ENCODE peak calls at places on chromosomes 2 and 18, in ten cellular contexts. R is Peyer's patch, Q is H1, D is astrocyte, A is upper lobe of right lung, C is SJSA1, G is cardiac muscle cell, B is MM.1S, Z is prostate gland, W is breast epithelium. M is an unnamed sample.

GRCh38 chr18:63917831-63918230 is 10.1 kb downstream of the SERPINB10 start:
- DNase-seq in R (no peak), Q (no peak), D (no peak), A (no peak), C (no peak), G (no peak), B (no peak), Z (no peak), W (no peak), M (no peak)

GRCh38 chr2:144374163-144374661 is 145.7 kb downstream of the ZEB2 start:
- DNase-seq in R (no peak), Q (no peak), D (peak; percentile 82), A (no peak), C (no peak), G (no peak), B (no peak), Z (no peak), W (no peak), M (no peak)

GRCh38 chr2:234495801-234496441 is 960 bp downstream of the ARL4C start:
- DNase-seq in R (peak; percentile 36), Q (peak; percentile 73), D (peak; percentile 20), A (peak; percentile 72), C (peak; percentile 54), G (peak; percentile 35), B (no peak), Z (peak; percentile 25), W (peak; percentile 37), M (no peak)

GRCh38 chr2:121213386-121213785 is 71.6 kb downstream of the TFCP2L1 start:
- DNase-seq in R (no peak), Q (no peak), D (no peak), A (no peak), C (no peak), G (no peak), B (no peak), Z (no peak), W (no peak), M (no peak)

GRCh38 chr2:31319391-31320175 is 85.6 kb downstream of the EHD3 start:
- DNase-seq in R (peak; percentile 63), Q (no peak), D (no peak), A (no peak), C (peak; percentile 72), G (no peak), B (peak; percentile 74), Z (peak; percentile 39), W (peak; percentile 31), M (peak; percentile 34)

GRCh38 chr2:88892788-88893187 is 201.3 kb downstream of the RPIA start:
- DNase-seq in R (no peak), Q (no peak), D (no peak), A (no peak), C (no peak), G (no peak), B (no peak), Z (no peak), W (no peak), M (no peak)

GRCh38 chr2:168790226-168790902 is 12.1 kb upstream of the NOSTRIN start:
- DNase-seq in R (no peak), Q (no peak), D (no peak), A (no peak), C (no peak), G (no peak), B (no peak), Z (no peak), W (no peak), M (peak; percentile 53)

GRCh38 chr2:212173771-212174510 is 364.7 kb downstream of the ERBB4 start:
- DNase-seq in R (no peak), Q (no peak), D (no peak), A (no peak), C (no peak), G (no peak), B (no peak), Z (no peak), W (no peak), M (no peak)

GRCh38 chr2:61853086-61853847 is 593 bp downstream of the FAM161A start:
- DNase-seq in R (peak; percentile 65), Q (no peak), D (peak; percentile 25), A (peak; percentile 87), C (peak; percentile 72), G (no peak), B (peak; percentile 65), Z (peak; percentile 68), W (no peak), M (peak; percentile 10)

GRCh38 chr2:152157253-152157652 is 18.3 kb downstream of the STAM2 start:
- DNase-seq in R (no peak), Q (no peak), D (no peak), A (no peak), C (no peak), G (no peak), B (no peak), Z (no peak), W (no peak), M (no peak)

GRCh38 chr2:1483551-1483950 is 70.3 kb downstream of the TPO start:
- DNase-seq in R (no peak), Q (no peak), D (no peak), A (peak; percentile 30), C (no peak), G (no peak), B (no peak), Z (no peak), W (no peak), M (no peak)

GRCh38 chr2:229775614-229776313 is 61.4 kb upstream of the DNER start:
- DNase-seq in R (no peak), Q (no peak), D (no peak), A (no peak), C (no peak), G (no peak), B (peak; percentile 43), Z (no peak), W (no peak), M (peak; percentile 17)

GRCh38 chr2:199057936-199058335 is 399.8 kb downstream of the SATB2 start:
- DNase-seq in R (no peak), Q (no peak), D (peak; percentile 11), A (no peak), C (no peak), G (no peak), B (no peak), Z (no peak), W (no peak), M (no peak)

GRCh38 chr2:220096406-220096805 is 469.0 kb downstream of the SLC4A3 start:
- DNase-seq in R (no peak), Q (no peak), D (peak; percentile 50), A (no peak), C (no peak), G (no peak), B (no peak), Z (no peak), W (no peak), M (no peak)

GRCh38 chr2:207897541-207898353 is 127.6 kb downstream of the PLEKHM3 start:
- DNase-seq in R (no peak), Q (no peak), D (no peak), A (no peak), C (no peak), G (no peak), B (no peak), Z (no peak), W (no peak), M (no peak)

GRCh38 chr2:157264099-157264498 is 6.6 kb downstream of the GALNT5 start:
- DNase-seq in R (no peak), Q (no peak), D (peak; percentile 45), A (no peak), C (no peak), G (no peak), B (no peak), Z (no peak), W (no peak), M (no peak)

GRCh38 chr2:121242175-121242875 is 42.7 kb downstream of the TFCP2L1 start:
- DNase-seq in R (no peak), Q (no peak), D (no peak), A (peak; percentile 23), C (no peak), G (no peak), B (no peak), Z (no peak), W (no peak), M (no peak)

GRCh38 chr2:1743396-1744150 is 742 bp downstream of the PXDN start:
- DNase-seq in R (peak; percentile 5), Q (peak; percentile 71), D (peak; percentile 50), A (peak; percentile 64), C (peak; percentile 67), G (peak; percentile 62), B (no peak), Z (no peak), W (no peak), M (no peak)

GRCh38 chr2:67169417-67170140 is 227.6 kb upstream of the ETAA1 start:
- DNase-seq in R (no peak), Q (no peak), D (peak; percentile 38), A (no peak), C (no peak), G (no peak), B (no peak), Z (no peak), W (no peak), M (no peak)
- H3K4me3 ChIP-seq in R (no peak overlapping the region), Q (no peak overlapping the region), D (no peak overlapping the region), A (no peak overlapping the region), C (no peak overlapping the region), G (no peak overlapping the region), B (no peak overlapping the region), Z (no peak overlapping the region), W (no peak overlapping the region), M (no peak overlapping the region)

DNA sequence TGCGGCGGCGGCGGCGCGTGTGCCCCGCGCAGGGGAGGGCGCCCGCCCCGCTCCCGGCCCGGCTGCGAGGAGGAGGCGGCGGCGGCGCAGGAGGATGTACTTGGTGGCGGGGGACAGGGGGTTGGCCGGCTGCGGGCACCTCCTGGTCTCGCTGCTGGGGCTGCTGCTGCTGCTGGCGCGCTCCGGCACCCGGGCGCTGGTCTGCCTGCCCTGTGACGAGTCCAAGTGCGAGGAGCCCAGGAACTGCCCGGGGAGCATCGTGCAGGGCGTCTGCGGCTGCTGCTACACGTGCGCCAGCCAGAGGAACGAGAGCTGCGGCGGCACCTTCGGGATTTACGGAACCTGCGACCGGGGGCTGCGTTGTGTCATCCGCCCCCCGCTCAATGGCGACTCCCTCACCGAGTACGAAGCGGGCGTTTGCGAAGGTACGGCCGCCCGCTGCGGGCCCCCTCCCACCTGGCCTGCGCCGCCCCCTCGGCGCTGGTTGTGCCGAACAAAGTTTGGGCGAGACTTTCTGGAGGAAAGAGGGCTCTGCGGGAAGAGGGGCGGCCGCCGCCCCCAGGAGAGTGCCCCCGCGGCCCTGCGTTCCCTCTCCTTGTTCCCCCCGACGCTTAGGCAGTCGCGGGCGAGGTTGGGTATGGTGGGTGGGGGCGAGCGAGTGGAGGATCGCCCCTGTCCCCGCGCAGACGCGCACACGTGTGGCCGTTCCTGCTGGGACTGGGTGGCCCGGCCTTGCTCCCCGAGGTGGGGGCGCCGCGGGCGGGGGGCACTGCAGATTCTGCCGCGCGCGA is 816 bp downstream of the CRIM1 start:
- DNase-seq in R (no peak), Q (peak; percentile 72), D (no peak), A (peak; percentile 81), C (peak; percentile 52), G (peak; percentile 78), B (peak; percentile 39), Z (peak; percentile 46), W (peak; percentile 51), M (peak; percentile 51)
- H3K4me1 ChIP-seq in R (no peaks in the 10 kb centered on the region), Q (peaks cover 23% of the 10 kb centered on the region), D (peaks cover 40% of the 10 kb centered on the region), A (peaks cover 54% of the 10 kb centered on the region), C (peaks cover 56% of the 10 kb centered on the region), G (no peaks in the 10 kb centered on the region), B (peaks cover 18% of the 10 kb centered on the region), Z (no peaks in the 10 kb centered on the region), W (peaks cover 10% of the 10 kb centered on the region), M (peaks cover 6% of the 10 kb centered on the region)

GRCh38 chr2:175855236-175855635 is 146.8 kb downstream of the LNPK start:
- DNase-seq in R (no peak), Q (no peak), D (no peak), A (no peak), C (no peak), G (no peak), B (no peak), Z (no peak), W (no peak), M (no peak)
- H3K4me3 ChIP-seq in R (no peak overlapping the region), Q (no peak overlapping the region), D (no peak overlapping the region), A (no peak overlapping the region), C (no peak overlapping the region), G (no peak overlapping the region), B (no peak overlapping the region), Z (no peak overlapping the region), W (no peak overlapping the region), M (no peak overlapping the region)

GRCh38 chr2:184938221-184938985 is 340.1 kb downstream of the ZNF804A start:
- DNase-seq in R (no peak), Q (no peak), D (peak; percentile 0), A (no peak), C (no peak), G (no peak), B (no peak), Z (no peak), W (no peak), M (no peak)
- H3K4me1 ChIP-seq in R (no peaks in the 10 kb centered on the region), Q (no peaks in the 10 kb centered on the region), D (no peaks in the 10 kb centered on the region), A (no peaks in the 10 kb centered on the region), C (no peaks in the 10 kb centered on the region), G (no peaks in the 10 kb centered on the region), B (peaks cover 14% of the 10 kb centered on the region), Z (no peaks in the 10 kb centered on the region), W (no peaks in the 10 kb centered on the region), M (no peaks in the 10 kb centered on the region)